ENCODE peak calls at places on chromosomes 6 and 20, in six cellular contexts. One of them, this sample, is unnamed.
A peak's percentile ranks its signal among the peaks of the same experiment; 100 is the strongest.

GRCh38 chr20:17722493-17723300 is 22.9 kb downstream of the BANF2 start:
- DNase-seq in HepG2: no peak
- DNase-seq in HCT116: no peak
- DNase-seq in A549: no peak
- DNase-seq in K562: no peak
- DNase-seq in GM12878: no peak
- DNase-seq in this sample: no peak

GRCh38 chr6:142774292-142774691 is 170.7 kb downstream of the HIVEP2 start:
- DNase-seq in GM12878: no peak
- DNase-seq in HCT116: no peak
- DNase-seq in A549: no peak
- DNase-seq in K562: no peak
- DNase-seq in HepG2: no peak
- DNase-seq in this sample: no peak

GRCh38 chr6:89371849-89372505 is 19.5 kb upstream of the UBE2J1 start:
- DNase-seq in K562: peak; percentile 78
- DNase-seq in GM12878: no peak
- DNase-seq in HCT116: no peak
- DNase-seq in HepG2: peak; percentile 47
- DNase-seq in A549: peak; percentile 49
- DNase-seq in this sample: peak; percentile 26

GRCh38 chr20:10573273-10573950 is 100.4 kb downstream of the JAG1 start:
- DNase-seq in GM12878: no peak
- DNase-seq in HCT116: no peak
- DNase-seq in K562: no peak
- DNase-seq in HepG2: no peak
- DNase-seq in A549: no peak
- DNase-seq in this sample: no peak

GRCh38 chr6:3789018-3789895 is 37.7 kb upstream of the PXDC1 start:
- DNase-seq in HepG2: peak; percentile 100
- DNase-seq in K562: no peak
- DNase-seq in A549: peak; percentile 20
- DNase-seq in HCT116: no peak
- DNase-seq in GM12878: no peak
- DNase-seq in this sample: peak; percentile 77

GRCh38 chr6:130218136-130218535 is 4.6 kb downstream of the SAMD3 start:
- DNase-seq in GM12878: no peak
- DNase-seq in HCT116: no peak
- DNase-seq in HepG2: no peak
- DNase-seq in A549: no peak
- DNase-seq in K562: no peak
- DNase-seq in this sample: no peak

GRCh38 chr6:53943410-53943809 is 148.6 kb downstream of the LRRC1 start:
- DNase-seq in HepG2: no peak
- DNase-seq in K562: no peak
- DNase-seq in A549: no peak
- DNase-seq in GM12878: no peak
- DNase-seq in HCT116: no peak
- DNase-seq in this sample: no peak

GRCh38 chr20:63739129-63740069 is at the start of gene SLC2A4RG:
- DNase-seq in GM12878: no peak
- DNase-seq in HCT116: no peak
- DNase-seq in A549: peak; percentile 74
- DNase-seq in K562: peak; percentile 87
- DNase-seq in HepG2: peak; percentile 94
- DNase-seq in this sample: peak; percentile 62

GRCh38 chr6:146367061-146367460 is 176.6 kb upstream of the RAB32 start:
- DNase-seq in A549: no peak
- DNase-seq in K562: no peak
- DNase-seq in GM12878: no peak
- DNase-seq in HCT116: no peak
- DNase-seq in HepG2: no peak
- DNase-seq in this sample: no peak

GRCh38 chr6:135814043-135814442 is 37.5 kb upstream of the PDE7B start:
- DNase-seq in GM12878: no peak
- DNase-seq in K562: no peak
- DNase-seq in HepG2: peak; percentile 70
- DNase-seq in A549: no peak
- DNase-seq in HCT116: no peak
- DNase-seq in this sample: no peak

GRCh38 chr6:22383016-22383415 is 86.2 kb upstream of the PRL start:
- DNase-seq in HCT116: no peak
- DNase-seq in A549: no peak
- DNase-seq in GM12878: no peak
- DNase-seq in K562: no peak
- DNase-seq in HepG2: no peak
- DNase-seq in this sample: no peak

GRCh38 chr6:146990821-146991798 is 213.1 kb upstream of the STXBP5 start:
- DNase-seq in A549: peak; percentile 82
- DNase-seq in HepG2: peak; percentile 95
- DNase-seq in HCT116: peak; percentile 19
- DNase-seq in K562: peak; percentile 76
- DNase-seq in GM12878: no peak
- DNase-seq in this sample: peak; percentile 82

GRCh38 chr6:160042788-160043301 is 74.0 kb downstream of the IGF2R start:
- DNase-seq in GM12878: no peak
- DNase-seq in HepG2: peak; percentile 86
- DNase-seq in HCT116: no peak
- DNase-seq in A549: no peak
- DNase-seq in K562: no peak
- DNase-seq in this sample: peak; percentile 20

GRCh38 chr20:5928831-5929715 is 21.3 kb downstream of the TRMT6 start:
- DNase-seq in HepG2: no peak
- DNase-seq in HCT116: no peak
- DNase-seq in GM12878: no peak
- DNase-seq in A549: no peak
- DNase-seq in K562: no peak
- DNase-seq in this sample: no peak

GRCh38 chr20:14865169-14865568 is 527.8 kb upstream of the FLRT3 start:
- DNase-seq in GM12878: no peak
- DNase-seq in K562: no peak
- DNase-seq in A549: no peak
- DNase-seq in HCT116: no peak
- DNase-seq in HepG2: no peak
- DNase-seq in this sample: no peak

GRCh38 chr6:154447929-154448328 is 62.6 kb downstream of the CNKSR3 start:
- DNase-seq in GM12878: no peak
- DNase-seq in HCT116: no peak
- DNase-seq in HepG2: no peak
- DNase-seq in K562: no peak
- DNase-seq in A549: no peak
- DNase-seq in this sample: peak; percentile 55

GRCh38 chr6:142802124-142802523 is 142.9 kb downstream of the HIVEP2 start:
- DNase-seq in HepG2: peak; percentile 65
- DNase-seq in K562: no peak
- DNase-seq in GM12878: no peak
- DNase-seq in A549: peak; percentile 69
- DNase-seq in HCT116: peak; percentile 47
- DNase-seq in this sample: peak; percentile 99

GRCh38 chr20:1402149-1402548 is 9.3 kb upstream of the FKBP1A start:
- DNase-seq in A549: no peak
- DNase-seq in GM12878: no peak
- DNase-seq in HCT116: no peak
- DNase-seq in HepG2: no peak
- DNase-seq in K562: no peak
- DNase-seq in this sample: peak; percentile 60

GRCh38 chr20:35300469-35301262 is 8.4 kb upstream of the FAM83C start:
- DNase-seq in K562: no peak
- DNase-seq in HepG2: no peak
- DNase-seq in A549: no peak
- DNase-seq in HCT116: no peak
- DNase-seq in GM12878: no peak
- DNase-seq in this sample: no peak

GRCh38 chr20:4869290-4870193 is 131.8 kb downstream of the SLC23A2 start:
- DNase-seq in HCT116: no peak
- DNase-seq in GM12878: no peak
- DNase-seq in HepG2: no peak
- DNase-seq in A549: peak; percentile 83
- DNase-seq in K562: no peak
- DNase-seq in this sample: peak; percentile 86

GRCh38 chr6:81309841-81310240 is 442.6 kb downstream of the TENT5A start:
- DNase-seq in K562: no peak
- DNase-seq in HCT116: no peak
- DNase-seq in HepG2: no peak
- DNase-seq in GM12878: no peak
- DNase-seq in A549: no peak
- DNase-seq in this sample: peak; percentile 2

GRCh38 chr6:76230711-76231110 is 158.2 kb upstream of the IMPG1 start:
- DNase-seq in GM12878: no peak
- DNase-seq in A549: peak; percentile 12
- DNase-seq in K562: no peak
- DNase-seq in HepG2: peak; percentile 5
- DNase-seq in HCT116: peak; percentile 29
- DNase-seq in this sample: no peak
- TF ChIP-seq RAD21 in GM12878: no peak
- TF ChIP-seq RAD21 in A549: no peak
- TF ChIP-seq RAD21 in K562: no peak
- TF ChIP-seq RAD21 in HepG2: no peak
- TF ChIP-seq RAD21 in HCT116: no peak
- TF ChIP-seq RAD21 in this sample: no peak

GRCh38 chr20:56828402-56828801 is 199.3 kb downstream of the TFAP2C start:
- DNase-seq in A549: no peak
- DNase-seq in GM12878: no peak
- DNase-seq in HepG2: no peak
- DNase-seq in HCT116: no peak
- DNase-seq in K562: peak; percentile 10
- DNase-seq in this sample: no peak
- TF ChIP-seq POLR2A in A549: no peak
- TF ChIP-seq POLR2A in GM12878: no peak
- TF ChIP-seq POLR2A in HepG2: no peak
- TF ChIP-seq POLR2A in HCT116: no peak
- TF ChIP-seq POLR2A in K562: no peak
- TF ChIP-seq POLR2A in this sample: no peak

GRCh38 chr6:74343804-74344203 is 647.8 kb downstream of the CD109 start:
- DNase-seq in A549: peak; percentile 2
- DNase-seq in GM12878: no peak
- DNase-seq in K562: no peak
- DNase-seq in HepG2: peak; percentile 4
- DNase-seq in HCT116: peak; percentile 4
- DNase-seq in this sample: no peak
- TF ChIP-seq RAD21 in A549: peak; percentile 34
- TF ChIP-seq RAD21 in GM12878: no peak
- TF ChIP-seq RAD21 in K562: no peak
- TF ChIP-seq RAD21 in HepG2: no peak
- TF ChIP-seq RAD21 in HCT116: peak; percentile 51
- TF ChIP-seq RAD21 in this sample: no peak

DNA sequence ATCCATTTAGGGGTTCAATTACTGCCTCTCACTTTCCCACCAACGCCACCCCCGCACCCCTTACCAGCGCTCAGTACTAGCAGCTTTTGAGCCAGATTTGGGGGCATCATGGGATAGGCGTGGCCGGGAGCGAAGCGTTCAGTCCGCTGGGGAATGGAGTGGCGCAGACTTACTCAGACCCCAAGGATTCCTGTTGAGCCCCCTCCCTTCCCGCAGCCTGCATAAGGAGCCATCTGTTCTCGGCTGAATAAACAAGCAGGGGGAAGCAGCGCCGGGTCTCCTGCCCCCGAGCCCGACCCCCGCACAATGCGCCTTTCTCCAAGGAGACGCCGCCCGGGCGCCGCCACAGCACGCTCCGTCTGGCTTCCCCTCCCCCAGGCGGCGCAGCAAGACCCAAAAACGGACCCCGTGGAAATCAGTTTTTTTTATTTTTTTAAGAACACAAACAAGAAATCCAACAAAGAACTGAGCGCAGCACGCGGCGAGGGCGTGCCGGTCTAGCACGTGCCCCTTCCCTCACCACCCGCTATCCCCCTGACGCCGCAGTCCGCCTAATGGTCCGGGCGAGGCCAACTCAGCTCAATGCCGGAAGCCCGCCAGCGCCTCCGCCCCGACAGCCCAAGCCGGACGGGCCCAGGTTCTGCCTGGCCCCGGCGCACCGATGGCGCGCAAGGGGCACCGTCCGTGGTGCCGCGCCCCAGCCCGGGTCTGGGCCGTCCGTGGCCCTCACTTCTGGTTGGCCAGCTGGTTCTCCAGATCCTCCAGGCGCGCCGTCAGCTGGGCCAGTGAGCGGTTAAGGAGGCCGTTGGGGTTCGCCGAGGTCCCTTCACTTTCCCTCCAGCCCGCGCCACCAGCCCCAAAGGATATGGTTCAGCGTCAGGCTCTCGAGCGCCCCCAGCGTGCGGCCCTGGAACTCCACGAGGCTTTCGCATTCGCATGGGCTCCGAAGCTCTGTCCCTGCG is 13.3 kb upstream of the RBPJL start:
- DNase-seq in HepG2: peak; percentile 50
- DNase-seq in HCT116: peak; percentile 26
- DNase-seq in A549: peak; percentile 82
- DNase-seq in GM12878: no peak
- DNase-seq in K562: peak; percentile 83
- DNase-seq in this sample: peak; percentile 46
- TF ChIP-seq POLR2A in HepG2: no peak
- TF ChIP-seq POLR2A in HCT116: no peak
- TF ChIP-seq POLR2A in A549: no peak
- TF ChIP-seq POLR2A in GM12878: no peak
- TF ChIP-seq POLR2A in K562: peak; percentile 51
- TF ChIP-seq POLR2A in this sample: no peak

GRCh38 chr20:2707353-2708072 is 14.9 kb downstream of the EBF4 start:
- DNase-seq in HCT116: no peak
- DNase-seq in HepG2: no peak
- DNase-seq in GM12878: no peak
- DNase-seq in A549: no peak
- DNase-seq in K562: no peak
- DNase-seq in this sample: no peak
- TF ChIP-seq RAD21 in HCT116: no peak
- TF ChIP-seq RAD21 in HepG2: no peak
- TF ChIP-seq RAD21 in GM12878: no peak
- TF ChIP-seq RAD21 in A549: no peak
- TF ChIP-seq RAD21 in K562: no peak
- TF ChIP-seq RAD21 in this sample: no peak

DNA sequence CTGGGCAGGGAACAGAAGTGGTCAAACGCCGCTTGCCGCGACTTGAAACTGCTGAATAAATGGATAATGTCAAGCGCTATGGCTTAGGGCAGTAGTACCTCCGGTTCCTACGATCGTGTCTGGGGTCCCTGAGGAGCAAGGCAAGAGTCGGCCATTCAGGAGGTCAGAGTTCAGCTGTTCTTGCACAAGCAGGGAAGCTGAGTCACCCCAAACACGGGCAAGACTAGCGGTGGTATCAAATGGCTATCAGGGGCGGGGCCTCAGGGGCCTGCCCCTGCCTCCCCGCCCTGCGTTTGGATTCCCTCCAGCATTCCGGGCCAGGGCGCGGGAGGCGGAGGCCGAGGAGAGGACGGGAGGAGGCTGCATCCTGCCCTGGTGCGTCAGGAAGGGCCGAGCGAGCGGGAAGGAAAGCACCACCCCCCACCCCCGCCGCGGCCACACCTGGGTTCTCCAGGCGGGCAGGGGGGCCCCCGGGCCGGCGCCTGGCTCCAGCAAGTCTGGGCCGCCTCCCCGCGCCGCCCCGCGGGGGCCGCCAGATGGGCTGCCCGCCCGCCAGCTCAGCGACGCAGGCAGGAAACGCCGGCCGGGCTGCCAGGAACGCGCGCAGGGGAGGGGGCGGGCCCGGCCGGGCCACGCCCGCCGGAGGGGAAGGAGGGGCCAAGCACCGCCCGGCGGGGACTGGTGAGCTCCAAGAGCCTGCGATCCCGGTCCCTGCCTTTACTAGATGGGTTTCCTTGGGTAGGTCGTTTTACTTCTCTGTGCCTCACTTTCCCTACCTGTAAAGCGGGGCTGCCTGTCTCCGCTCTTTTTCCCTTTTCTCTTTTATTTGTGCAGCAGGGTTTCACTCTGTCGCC is 32.2 kb upstream of the ID1 start:
- DNase-seq in A549: peak; percentile 99
- DNase-seq in HCT116: peak; percentile 96
- DNase-seq in HepG2: peak; percentile 100
- DNase-seq in GM12878: peak; percentile 41
- DNase-seq in K562: peak; percentile 99
- DNase-seq in this sample: peak; percentile 98
- TF ChIP-seq POLR2A in A549: peak; percentile 52
- TF ChIP-seq POLR2A in HCT116: peak; percentile 59
- TF ChIP-seq POLR2A in HepG2: peak; percentile 80
- TF ChIP-seq POLR2A in GM12878: peak; percentile 72
- TF ChIP-seq POLR2A in K562: peak; percentile 83
- TF ChIP-seq POLR2A in this sample: peak; percentile 72

This sample was measured in IMR-90.